ENCODE peak calls at places on chromosomes 4 and X, in eight cellular contexts. Q is heart left ventricle, V is vagina, H is tibial nerve, E is spleen, F is ovary, S is uterus, J is HepG2. T is an unnamed sample.

GRCh38 chrX:28888421-28888820 is 301.2 kb downstream of the IL1RAPL1 start:
- DNase-seq in S (no peak), E (no peak), H (no peak), Q (no peak), J (no peak), F (no peak), V (no peak), T (no peak)

GRCh38 chr4:141339966-141340365 is 119.3 kb downstream of the ZNF330 start:
- DNase-seq in E (no peak), Q (no peak), V (no peak), F (no peak), S (no peak), J (no peak), H (no peak), T (no peak)

GRCh38 chr4:1297456-1298325 is 8.0 kb downstream of the MAEA start:
- DNase-seq in Q (peak), S (no peak), J (no peak), F (no peak), H (no peak), V (no peak), E (peak), T (no peak)

GRCh38 chrX:3175659-3176438 is 134.6 kb downstream of the ARSF start:
- DNase-seq in Q (no peak), S (no peak), E (no peak), F (no peak), V (no peak), J (no peak), H (no peak), T (no peak)

GRCh38 chr4:78242071-78242470 is 184.9 kb downstream of the FRAS1 start:
- DNase-seq in E (no peak), H (no peak), V (no peak), F (no peak), S (no peak), J (no peak), Q (no peak), T (no peak)

GRCh38 chr4:5751918-5752802 is 41.2 kb downstream of the EVC start:
- DNase-seq in J (no peak), H (no peak), V (no peak), F (no peak), Q (no peak), E (no peak), S (no peak), T (no peak)

GRCh38 chrX:109967151-109967550 is 35.8 kb upstream of the TMEM164 start:
- DNase-seq in Q (no peak), E (no peak), S (no peak), J (no peak), F (no peak), H (no peak), V (no peak), T (no peak)

GRCh38 chrX:155612312-155613224 is at the start of gene TMLHE:
- DNase-seq in H (peak), V (no peak), S (peak), F (peak), J (peak), Q (peak), E (peak), T (peak)

GRCh38 chrX:16825306-16826035 is 39.2 kb downstream of the TXLNG start:
- DNase-seq in H (no peak), E (no peak), J (peak), V (no peak), Q (no peak), F (no peak), S (no peak), T (no peak)

GRCh38 chrX:123425471-123425870 is 241.4 kb downstream of the GRIA3 start:
- DNase-seq in V (no peak), J (no peak), S (no peak), E (no peak), Q (no peak), F (no peak), H (no peak), T (no peak)

GRCh38 chrX:65755786-65756185 is 88.3 kb downstream of the MSN start:
- DNase-seq in H (no peak), E (no peak), F (no peak), S (no peak), Q (no peak), V (no peak), J (no peak), T (no peak)

GRCh38 chr4:168766537-168767316 is 243.3 kb downstream of the CBR4 start:
- DNase-seq in J (no peak), F (no peak), Q (no peak), S (peak), H (no peak), V (no peak), E (no peak), T (no peak)

GRCh38 chr4:71406459-71406963 is 67.7 kb downstream of the SLC4A4 start:
- DNase-seq in E (no peak), H (no peak), J (no peak), S (no peak), F (no peak), Q (no peak), V (no peak), T (no peak)

DNA sequence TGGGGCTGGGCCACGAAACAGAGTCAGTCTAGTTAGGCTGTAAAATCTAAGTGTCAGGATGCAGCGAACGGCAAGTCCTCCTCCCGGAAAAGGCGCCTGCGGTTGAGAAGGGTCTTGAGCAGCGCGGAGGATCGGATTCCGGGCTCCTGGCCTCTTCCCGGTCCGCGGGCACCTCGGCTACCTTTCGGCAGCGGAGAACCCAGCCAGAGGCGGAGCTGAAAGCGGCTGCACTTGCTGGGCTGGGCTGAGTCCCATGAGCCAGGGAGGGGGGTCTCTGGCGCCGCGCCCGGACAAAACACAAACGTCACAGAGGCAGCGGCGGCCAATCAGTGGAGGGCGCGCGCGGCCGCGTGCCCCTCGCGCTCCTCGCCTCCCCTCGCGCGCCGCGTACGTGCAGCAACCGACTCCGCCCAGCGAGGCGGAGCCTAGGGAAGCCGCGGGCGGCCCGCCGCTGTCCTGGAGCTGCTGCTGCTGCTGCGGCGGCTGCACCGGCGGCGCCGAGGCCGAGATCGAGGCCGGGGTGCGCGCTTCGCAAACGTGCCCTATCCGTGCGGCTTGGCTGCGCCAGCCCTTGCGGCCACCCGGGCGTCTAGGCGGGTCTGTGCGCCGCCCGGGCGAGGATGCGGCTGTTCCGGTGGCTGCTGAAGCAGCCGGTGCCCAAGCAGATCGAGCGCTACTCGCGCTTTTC is at the start of gene PDK3:
- DNase-seq in F (peak), V (no peak), H (peak), S (peak), J (peak), E (peak), Q (peak), T (peak)
- TF ChIP-seq POLR2A in F (peak), V (no peak), H (peak), S (peak), J (peak), E (peak), Q (no peak), T (peak)

GRCh38 chr4:186266699-186267467 is 894 bp downstream of the F11 start:
- DNase-seq in Q (no peak), E (no peak), H (no peak), F (no peak), J (peak), V (no peak), S (no peak), T (no peak)
- TF ChIP-seq POLR2A in Q (no peak), E (no peak), H (no peak), F (no peak), J (peak), V (no peak), S (no peak), T (no peak)

GRCh38 chr4:117429061-117429460 is 343.7 kb upstream of the TRAM1L1 start:
- DNase-seq in E (peak), F (no peak), S (no peak), V (no peak), Q (no peak), H (no peak), J (no peak), T (peak)
- TF ChIP-seq POLR2A in E (no peak), F (no peak), S (no peak), V (no peak), Q (no peak), H (no peak), J (no peak), T (no peak)

GRCh38 chrX:119654112-119654531 is 38.8 kb downstream of the SEPTIN6 start:
- DNase-seq in J (no peak), H (peak), Q (peak), S (peak), F (peak), E (no peak), V (no peak), T (no peak)
- TF ChIP-seq POLR2A in J (no peak), H (no peak), Q (no peak), S (no peak), F (no peak), E (no peak), V (no peak), T (no peak)

DNA sequence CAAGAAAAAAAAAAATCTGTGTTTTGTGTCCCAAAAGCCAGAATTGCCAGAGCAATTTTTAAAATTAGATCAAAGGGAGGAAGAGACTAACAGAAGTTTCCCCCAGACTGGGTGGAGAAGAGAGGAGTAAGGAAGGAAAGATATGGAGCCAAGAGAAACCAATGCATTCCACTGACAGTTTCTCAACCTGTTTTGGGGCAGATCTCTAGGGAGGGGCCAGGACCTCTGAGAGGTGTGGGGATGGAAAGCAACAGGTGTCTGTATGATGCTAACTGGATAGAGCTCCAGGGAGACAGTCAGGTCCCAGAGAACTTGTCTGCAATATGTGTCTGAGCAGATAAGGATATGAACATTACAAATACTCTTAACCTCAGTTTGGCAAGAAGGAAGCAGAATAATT is 22.7 kb upstream of the GAB1 start:
- DNase-seq in S (no peak), Q (no peak), V (no peak), J (no peak), F (no peak), E (no peak), H (no peak), T (no peak)
- TF ChIP-seq POLR2A in S (no peak), Q (no peak), V (no peak), J (no peak), F (no peak), E (no peak), H (no peak), T (no peak)

GRCh38 chrX:55598333-55598732 is 24.9 kb upstream of the FOXR2 start:
- DNase-seq in Q (no peak), J (no peak), F (no peak), S (no peak), E (no peak), H (no peak), V (no peak), T (no peak)

GRCh38 chrX:55593296-55593695 is 29.9 kb upstream of the FOXR2 start:
- DNase-seq in E (no peak), J (no peak), F (no peak), S (no peak), V (no peak), H (no peak), Q (no peak), T (no peak)

GRCh38 chrX:55593756-55594257 is 29.4 kb upstream of the FOXR2 start:
- DNase-seq in J (no peak), E (peak), S (no peak), V (no peak), F (no peak), H (no peak), Q (no peak), T (no peak)
- TF ChIP-seq POLR2A in J (no peak), E (no peak), S (no peak), V (no peak), F (no peak), H (no peak), Q (no peak), T (no peak)

DNA sequence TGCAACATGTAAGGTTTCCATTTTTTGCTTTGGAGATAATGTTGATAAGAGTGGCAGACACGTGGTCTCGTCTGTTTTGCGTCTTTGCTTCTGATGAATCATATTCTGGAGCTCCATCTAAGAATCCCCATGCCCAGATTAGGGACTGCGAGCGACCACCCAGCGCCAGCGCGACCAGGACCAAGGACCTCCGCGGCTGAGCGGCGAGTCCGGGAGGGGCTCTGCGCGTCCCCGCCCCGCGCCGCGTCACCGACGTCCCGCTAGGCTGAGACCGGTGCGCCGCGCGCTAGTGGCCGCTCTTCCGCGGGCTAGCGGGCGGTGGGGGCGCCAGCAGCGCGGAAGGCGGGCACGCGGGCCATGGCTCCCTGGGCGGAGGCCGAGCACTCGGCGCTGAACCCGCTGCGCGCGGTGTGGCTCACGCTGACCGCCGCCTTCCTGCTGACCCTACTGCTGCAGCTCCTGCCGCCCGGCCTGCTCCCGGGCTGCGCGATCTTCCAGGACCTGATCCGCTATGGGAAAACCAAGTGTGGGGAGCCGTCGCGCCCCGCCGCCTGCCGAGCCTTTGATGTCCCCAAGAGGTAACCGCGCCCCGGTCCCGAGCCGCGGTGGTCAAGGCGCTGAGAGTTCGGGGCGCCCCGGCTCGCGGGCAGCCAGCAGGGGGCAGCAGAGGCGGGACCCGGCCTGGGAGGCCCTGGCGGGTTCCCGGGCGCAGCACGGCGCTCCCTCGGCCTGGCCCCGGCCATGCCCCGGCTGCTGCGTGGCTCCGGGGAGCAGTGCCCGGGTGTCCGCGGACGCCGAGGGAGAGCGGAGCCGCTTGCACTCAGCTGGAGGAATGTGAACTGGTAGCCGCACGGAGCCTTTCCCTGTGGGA is at the start of gene SRD5A3:
- DNase-seq in J (peak), S (peak), V (no peak), Q (peak), H (peak), F (peak), E (peak), T (peak)
- TF ChIP-seq POLR2A in J (peak), S (peak), V (no peak), Q (no peak), H (no peak), F (no peak), E (peak), T (peak)

T was measured in erythroblast.